ENCODE peak calls at places on chromosomes 5 and 9, in seven cellular contexts. Q is DND-41, G is cardiac muscle cell, I is heart right ventricle, S is psoas muscle, C is tibial nerve, N is brain microvascular endothelial cell. E is an unnamed sample.

GRCh38 chr5:172114875-172115422 is 73.1 kb downstream of the STK10 start:
- DNase-seq in Q (no peak), G (no peak), I (peak; percentile 56), S (peak; percentile 67), C (no peak), N (no peak), E (no peak)

GRCh38 chr5:149439899-149440655 is 61.0 kb upstream of the IL17B start:
- DNase-seq in Q (no peak), G (no peak), I (no peak), S (no peak), C (no peak), N (no peak), E (no peak)

GRCh38 chr5:150342583-150342982 is 14.9 kb upstream of the TCOF1 start:
- DNase-seq in Q (no peak), G (no peak), I (no peak), S (no peak), C (no peak), N (no peak), E (no peak)

GRCh38 chr5:148540636-148541035 is 113.7 kb downstream of the HTR4 start:
- DNase-seq in Q (no peak), G (no peak), I (no peak), S (no peak), C (no peak), N (no peak), E (no peak)

GRCh38 chr9:113887436-113887835 is 11.3 kb downstream of the ZNF618 start:
- DNase-seq in Q (no peak), G (no peak), I (no peak), S (no peak), C (no peak), N (no peak), E (no peak)

GRCh38 chr9:14170973-14171596 is 142.9 kb downstream of the NFIB start:
- DNase-seq in Q (no peak), G (peak; percentile 78), I (no peak), S (no peak), C (no peak), N (peak; percentile 53), E (no peak)

GRCh38 chr5:157137691-157138090 is 5.0 kb downstream of the MED7 start:
- DNase-seq in Q (no peak), G (peak; percentile 6), I (no peak), S (no peak), C (no peak), N (no peak), E (no peak)

GRCh38 chr9:116951588-116952433 is 264.7 kb downstream of the TRIM32 start:
- DNase-seq in Q (no peak), G (no peak), I (no peak), S (no peak), C (no peak), N (peak; percentile 70), E (no peak)

GRCh38 chr5:107466233-107466769 is 204.4 kb downstream of the EFNA5 start:
- DNase-seq in Q (no peak), G (peak; percentile 93), I (no peak), S (no peak), C (no peak), N (peak; percentile 92), E (no peak)

GRCh38 chr5:140214831-140215230 is 39.8 kb downstream of the CYSTM1 start:
- DNase-seq in Q (peak; percentile 48), G (peak; percentile 84), I (no peak), S (peak; percentile 87), C (no peak), N (peak; percentile 62), E (no peak)

GRCh38 chr5:135724475-135725065 is 109.9 kb upstream of the SLC25A48 start:
- DNase-seq in Q (no peak), G (no peak), I (no peak), S (no peak), C (no peak), N (no peak), E (no peak)

GRCh38 chr5:135729582-135729879 is 104.9 kb upstream of the SLC25A48 start:
- DNase-seq in Q (no peak), G (no peak), I (no peak), S (no peak), C (no peak), N (no peak), E (no peak)
- TF ChIP-seq CTCF in Q (no peak), G (no peak), I (no peak), S (peak; percentile 11), C (peak; percentile 16), N (no peak), E (no peak)

DNA sequence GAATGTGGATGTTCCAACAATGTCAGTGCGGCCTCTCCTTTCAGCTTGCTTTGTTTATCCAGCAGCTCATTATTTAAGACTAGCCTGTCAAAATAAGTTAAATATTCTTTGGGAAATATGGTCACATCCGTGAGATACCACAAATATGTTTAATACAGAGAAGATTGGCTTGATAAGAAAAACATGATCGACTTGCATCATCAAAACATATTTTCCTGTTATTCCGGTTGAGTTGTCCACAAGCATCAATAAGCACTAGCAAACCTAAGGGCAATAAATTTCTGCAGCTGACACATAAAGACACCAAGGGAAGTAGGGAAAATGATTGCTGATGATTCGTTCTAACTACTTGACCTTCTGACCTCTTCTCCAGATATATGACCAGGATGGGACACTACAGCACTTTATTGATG is 66.5 kb downstream of the PRDM6 start:
- DNase-seq in Q (no peak), G (no peak), I (no peak), S (no peak), C (no peak), N (no peak), E (no peak)
- H3K27ac ChIP-seq in Q (no peak overlapping the region), G (no peak overlapping the region), I (no peak overlapping the region), S (no peak overlapping the region), C (no peak overlapping the region), N (no peak overlapping the region), E (peak overlapping the region; percentile 82)

DNA sequence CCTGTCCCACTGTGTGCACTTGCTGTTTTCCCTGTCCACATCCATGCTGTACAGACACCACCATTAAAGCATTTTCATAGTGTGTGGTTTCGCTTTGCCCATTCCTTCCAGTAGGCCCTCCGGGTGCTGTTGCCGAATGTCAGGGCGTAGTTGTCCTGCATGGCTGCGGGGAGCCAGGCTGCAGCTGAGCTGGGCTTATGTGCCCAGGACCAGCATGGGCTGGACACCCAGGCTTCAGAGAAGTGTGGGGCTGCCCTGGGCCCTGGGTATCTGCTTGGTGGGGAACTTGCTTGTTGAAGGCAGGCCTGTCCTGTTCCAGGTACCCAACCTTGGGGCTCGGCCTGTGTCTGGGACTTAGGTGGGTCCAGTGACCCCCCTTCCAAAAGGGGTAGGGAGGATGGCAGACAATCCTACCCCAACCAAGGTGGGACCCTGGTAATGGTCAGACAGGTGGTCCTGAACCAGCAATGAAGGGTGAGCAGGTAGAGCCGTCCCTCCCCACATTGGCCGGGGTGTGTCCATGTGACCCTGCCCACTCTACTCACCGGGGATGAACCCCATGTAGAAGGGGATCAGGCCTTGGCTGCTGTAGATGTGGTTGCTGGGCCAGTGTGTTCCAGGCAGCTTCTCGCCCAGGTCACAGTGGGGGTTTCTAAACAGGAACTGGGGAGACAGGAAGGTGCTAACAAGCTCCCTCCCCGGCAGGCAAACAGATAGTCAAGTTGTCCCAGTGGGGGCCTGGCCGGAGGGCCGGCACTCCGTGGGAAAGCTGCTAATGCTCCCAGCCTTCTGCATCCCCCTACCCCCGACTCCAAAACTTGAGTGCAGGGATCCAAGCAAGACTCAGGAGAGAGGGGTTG is 2.8 kb downstream of the TUBB4B start:
- DNase-seq in Q (no peak), G (no peak), I (no peak), S (no peak), C (no peak), N (no peak), E (no peak)
- H3K4me3 ChIP-seq in Q (peak overlapping the region; percentile 39), G (no peak overlapping the region), I (no peak overlapping the region), S (peak overlapping the region; percentile 97), C (no peak overlapping the region), N (no peak overlapping the region), E (no peak overlapping the region)

GRCh38 chr5:59296317-59297264 is 596.9 kb downstream of the PDE4D start:
- DNase-seq in Q (no peak), G (peak; percentile 56), I (no peak), S (no peak), C (no peak), N (no peak), E (no peak)

GRCh38 chr5:59299006-59299405 is 594.5 kb downstream of the PDE4D start:
- DNase-seq in Q (no peak), G (no peak), I (no peak), S (no peak), C (no peak), N (no peak), E (no peak)

GRCh38 chr5:59300930-59301329 is 592.6 kb downstream of the PDE4D start:
- DNase-seq in Q (no peak), G (no peak), I (no peak), S (no peak), C (no peak), N (no peak), E (no peak)

DNA sequence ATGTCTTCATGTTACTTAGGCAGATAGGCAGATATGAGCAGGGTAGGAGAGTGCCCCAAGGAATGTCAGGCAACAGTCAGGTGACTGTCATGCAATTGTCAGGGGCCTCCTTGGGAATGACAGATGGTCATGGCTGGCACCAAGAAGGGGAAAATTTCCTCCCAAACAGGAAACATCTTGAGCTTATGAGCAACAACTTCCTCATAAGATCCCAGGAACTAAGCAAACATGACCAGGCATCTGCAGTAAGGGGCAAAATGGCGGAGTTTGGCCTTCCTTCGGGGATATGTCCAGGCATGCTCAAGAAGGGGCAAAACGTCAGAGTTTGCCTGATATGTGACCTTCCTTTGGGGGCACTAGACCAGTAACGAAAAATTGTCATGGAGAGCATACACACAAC is 591.8 kb downstream of the PDE4D start:
- DNase-seq in Q (no peak), G (no peak), I (no peak), S (no peak), C (no peak), N (no peak), E (no peak)
- TF ChIP-seq CTCF in Q (no peak), G (no peak), I (no peak), S (no peak), C (no peak), N (no peak), E (no peak)

DNA sequence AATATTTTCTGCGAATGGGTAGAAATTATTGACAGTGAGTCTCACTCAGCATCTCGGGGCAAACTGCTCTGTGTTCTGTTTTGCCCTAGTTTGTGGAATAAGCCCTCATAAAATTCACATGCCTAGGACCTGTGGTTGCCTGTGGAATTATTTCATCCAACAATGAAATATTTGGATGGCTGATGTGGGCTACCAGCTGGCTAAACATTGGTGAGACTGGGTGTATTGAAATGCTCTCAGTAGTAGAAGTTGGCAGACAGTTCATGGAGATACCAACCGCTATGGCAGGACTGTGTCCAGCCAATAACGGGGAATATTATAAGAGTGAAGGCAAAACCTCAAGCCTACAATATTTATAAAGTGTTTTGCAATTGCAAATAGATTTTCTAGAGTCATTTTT is 344.1 kb upstream of the RPS23 start:
- DNase-seq in Q (no peak), G (no peak), I (no peak), S (no peak), C (no peak), N (no peak), E (no peak)
- H3K27ac ChIP-seq in Q (peak overlapping the region; percentile 77), G (no peak overlapping the region), I (no peak overlapping the region), S (no peak overlapping the region), C (no peak overlapping the region), N (no peak overlapping the region), E (no peak overlapping the region)

E was measured in thoracic aorta.